ENCODE peak calls at places on chromosomes 5 and 9, in five cellular contexts. One of them, this sample, is unnamed.

GRCh38 chr5:167916706-167917105 is 374.7 kb upstream of the WWC1 start:
- DNase-seq in activated T-helper 9 cell treated with anti-CD3 and anti-CD28 coated beads, Interleukin-2, amount 50 U/mL, for 16 hours: no peak
- DNase-seq in stimulated activated CD8-positive, alpha-beta memory T cell treated with anti-CD3 and anti-CD28 coated beads, Interleukin-2, amount 100 ng/mL, for 48 hours: no peak
- DNase-seq in head of caudate nucleus: peak
- DNase-seq in body of pancreas: peak
- DNase-seq in this sample: no peak

GRCh38 chr9:98887918-98888510 is 55.7 kb upstream of the COL15A1 start:
- DNase-seq in activated T-helper 9 cell treated with anti-CD3 and anti-CD28 coated beads, Interleukin-2, amount 50 U/mL, for 16 hours: no peak
- DNase-seq in stimulated activated CD8-positive, alpha-beta memory T cell treated with anti-CD3 and anti-CD28 coated beads, Interleukin-2, amount 100 ng/mL, for 48 hours: no peak
- DNase-seq in head of caudate nucleus: no peak
- DNase-seq in body of pancreas: no peak
- DNase-seq in this sample: no peak

GRCh38 chr9:33686942-33687341 is 108.4 kb upstream of the PRSS3 start:
- DNase-seq in activated T-helper 9 cell treated with anti-CD3 and anti-CD28 coated beads, Interleukin-2, amount 50 U/mL, for 16 hours: no peak
- DNase-seq in stimulated activated CD8-positive, alpha-beta memory T cell treated with anti-CD3 and anti-CD28 coated beads, Interleukin-2, amount 100 ng/mL, for 48 hours: no peak
- DNase-seq in head of caudate nucleus: no peak
- DNase-seq in body of pancreas: no peak
- DNase-seq in this sample: no peak

GRCh38 chr5:35857606-35858205 is 1.0 kb downstream of the IL7R start:
- DNase-seq in activated T-helper 9 cell treated with anti-CD3 and anti-CD28 coated beads, Interleukin-2, amount 50 U/mL, for 16 hours: no peak
- DNase-seq in stimulated activated CD8-positive, alpha-beta memory T cell treated with anti-CD3 and anti-CD28 coated beads, Interleukin-2, amount 100 ng/mL, for 48 hours: no peak
- DNase-seq in head of caudate nucleus: no peak
- DNase-seq in body of pancreas: no peak
- DNase-seq in this sample: no peak

GRCh38 chr9:88523056-88523455 is 11.9 kb upstream of the NXNL2 start:
- DNase-seq in activated T-helper 9 cell treated with anti-CD3 and anti-CD28 coated beads, Interleukin-2, amount 50 U/mL, for 16 hours: no peak
- DNase-seq in stimulated activated CD8-positive, alpha-beta memory T cell treated with anti-CD3 and anti-CD28 coated beads, Interleukin-2, amount 100 ng/mL, for 48 hours: no peak
- DNase-seq in head of caudate nucleus: no peak
- DNase-seq in body of pancreas: no peak
- DNase-seq in this sample: no peak

GRCh38 chr9:111900081-111900805 is 3.6 kb downstream of the UGCG start:
- DNase-seq in activated T-helper 9 cell treated with anti-CD3 and anti-CD28 coated beads, Interleukin-2, amount 50 U/mL, for 16 hours: no peak
- DNase-seq in stimulated activated CD8-positive, alpha-beta memory T cell treated with anti-CD3 and anti-CD28 coated beads, Interleukin-2, amount 100 ng/mL, for 48 hours: no peak
- DNase-seq in head of caudate nucleus: no peak
- DNase-seq in body of pancreas: no peak
- DNase-seq in this sample: no peak

GRCh38 chr5:79578876-79579275 is 33.4 kb upstream of the TENT2 start:
- DNase-seq in activated T-helper 9 cell treated with anti-CD3 and anti-CD28 coated beads, Interleukin-2, amount 50 U/mL, for 16 hours: no peak
- DNase-seq in stimulated activated CD8-positive, alpha-beta memory T cell treated with anti-CD3 and anti-CD28 coated beads, Interleukin-2, amount 100 ng/mL, for 48 hours: no peak
- DNase-seq in head of caudate nucleus: no peak
- DNase-seq in body of pancreas: no peak
- DNase-seq in this sample: no peak

GRCh38 chr5:119943148-119943547 is 313.8 kb downstream of the FAM170A start:
- DNase-seq in activated T-helper 9 cell treated with anti-CD3 and anti-CD28 coated beads, Interleukin-2, amount 50 U/mL, for 16 hours: no peak
- DNase-seq in stimulated activated CD8-positive, alpha-beta memory T cell treated with anti-CD3 and anti-CD28 coated beads, Interleukin-2, amount 100 ng/mL, for 48 hours: no peak
- DNase-seq in head of caudate nucleus: no peak
- DNase-seq in body of pancreas: no peak
- DNase-seq in this sample: no peak

GRCh38 chr5:122156724-122157325 is 27.5 kb downstream of the ZNF474 start:
- DNase-seq in activated T-helper 9 cell treated with anti-CD3 and anti-CD28 coated beads, Interleukin-2, amount 50 U/mL, for 16 hours: no peak
- DNase-seq in stimulated activated CD8-positive, alpha-beta memory T cell treated with anti-CD3 and anti-CD28 coated beads, Interleukin-2, amount 100 ng/mL, for 48 hours: no peak
- DNase-seq in head of caudate nucleus: peak
- DNase-seq in body of pancreas: no peak
- DNase-seq in this sample: no peak

GRCh38 chr5:149271717-149272558 is at the start of gene AFAP1L1:
- DNase-seq in activated T-helper 9 cell treated with anti-CD3 and anti-CD28 coated beads, Interleukin-2, amount 50 U/mL, for 16 hours: no peak
- DNase-seq in stimulated activated CD8-positive, alpha-beta memory T cell treated with anti-CD3 and anti-CD28 coated beads, Interleukin-2, amount 100 ng/mL, for 48 hours: peak
- DNase-seq in head of caudate nucleus: peak
- DNase-seq in body of pancreas: peak
- DNase-seq in this sample: peak

GRCh38 chr5:173530547-173530946 is 85.9 kb downstream of the BOD1 start:
- DNase-seq in activated T-helper 9 cell treated with anti-CD3 and anti-CD28 coated beads, Interleukin-2, amount 50 U/mL, for 16 hours: no peak
- DNase-seq in stimulated activated CD8-positive, alpha-beta memory T cell treated with anti-CD3 and anti-CD28 coated beads, Interleukin-2, amount 100 ng/mL, for 48 hours: no peak
- DNase-seq in head of caudate nucleus: no peak
- DNase-seq in body of pancreas: no peak
- DNase-seq in this sample: no peak

GRCh38 chr9:131754846-131755245 is 15.0 kb upstream of the RAPGEF1 start:
- DNase-seq in activated T-helper 9 cell treated with anti-CD3 and anti-CD28 coated beads, Interleukin-2, amount 50 U/mL, for 16 hours: no peak
- DNase-seq in stimulated activated CD8-positive, alpha-beta memory T cell treated with anti-CD3 and anti-CD28 coated beads, Interleukin-2, amount 100 ng/mL, for 48 hours: no peak
- DNase-seq in head of caudate nucleus: no peak
- DNase-seq in body of pancreas: no peak
- DNase-seq in this sample: no peak

GRCh38 chr9:92295827-92296258 is 2.3 kb upstream of the IARS1 start:
- DNase-seq in activated T-helper 9 cell treated with anti-CD3 and anti-CD28 coated beads, Interleukin-2, amount 50 U/mL, for 16 hours: no peak
- DNase-seq in stimulated activated CD8-positive, alpha-beta memory T cell treated with anti-CD3 and anti-CD28 coated beads, Interleukin-2, amount 100 ng/mL, for 48 hours: no peak
- DNase-seq in head of caudate nucleus: no peak
- DNase-seq in body of pancreas: no peak
- DNase-seq in this sample: no peak

GRCh38 chr5:123505633-123506032 is 6.3 kb upstream of the CSNK1G3 start:
- DNase-seq in activated T-helper 9 cell treated with anti-CD3 and anti-CD28 coated beads, Interleukin-2, amount 50 U/mL, for 16 hours: no peak
- DNase-seq in stimulated activated CD8-positive, alpha-beta memory T cell treated with anti-CD3 and anti-CD28 coated beads, Interleukin-2, amount 100 ng/mL, for 48 hours: no peak
- DNase-seq in head of caudate nucleus: no peak
- DNase-seq in body of pancreas: peak
- DNase-seq in this sample: peak

GRCh38 chr9:84403288-84403687 is 62.7 kb upstream of the SLC28A3 start:
- DNase-seq in activated T-helper 9 cell treated with anti-CD3 and anti-CD28 coated beads, Interleukin-2, amount 50 U/mL, for 16 hours: no peak
- DNase-seq in stimulated activated CD8-positive, alpha-beta memory T cell treated with anti-CD3 and anti-CD28 coated beads, Interleukin-2, amount 100 ng/mL, for 48 hours: no peak
- DNase-seq in head of caudate nucleus: no peak
- DNase-seq in body of pancreas: no peak
- DNase-seq in this sample: no peak

GRCh38 chr5:163846512-163846911 is 341.1 kb downstream of the MAT2B start:
- DNase-seq in activated T-helper 9 cell treated with anti-CD3 and anti-CD28 coated beads, Interleukin-2, amount 50 U/mL, for 16 hours: no peak
- DNase-seq in stimulated activated CD8-positive, alpha-beta memory T cell treated with anti-CD3 and anti-CD28 coated beads, Interleukin-2, amount 100 ng/mL, for 48 hours: no peak
- DNase-seq in head of caudate nucleus: no peak
- DNase-seq in body of pancreas: no peak
- DNase-seq in this sample: no peak

GRCh38 chr9:112495614-112496013 is 9.0 kb downstream of the KIAA1958 start:
- DNase-seq in activated T-helper 9 cell treated with anti-CD3 and anti-CD28 coated beads, Interleukin-2, amount 50 U/mL, for 16 hours: no peak
- DNase-seq in stimulated activated CD8-positive, alpha-beta memory T cell treated with anti-CD3 and anti-CD28 coated beads, Interleukin-2, amount 100 ng/mL, for 48 hours: no peak
- DNase-seq in head of caudate nucleus: no peak
- DNase-seq in body of pancreas: no peak
- DNase-seq in this sample: no peak

GRCh38 chr5:80835128-80835527 is 125.0 kb upstream of the RASGRF2 start:
- DNase-seq in activated T-helper 9 cell treated with anti-CD3 and anti-CD28 coated beads, Interleukin-2, amount 50 U/mL, for 16 hours: no peak
- DNase-seq in stimulated activated CD8-positive, alpha-beta memory T cell treated with anti-CD3 and anti-CD28 coated beads, Interleukin-2, amount 100 ng/mL, for 48 hours: no peak
- DNase-seq in head of caudate nucleus: no peak
- DNase-seq in body of pancreas: no peak
- DNase-seq in this sample: no peak

GRCh38 chr9:105620996-105621395 is 41.3 kb upstream of the TAL2 start:
- DNase-seq in activated T-helper 9 cell treated with anti-CD3 and anti-CD28 coated beads, Interleukin-2, amount 50 U/mL, for 16 hours: no peak
- DNase-seq in stimulated activated CD8-positive, alpha-beta memory T cell treated with anti-CD3 and anti-CD28 coated beads, Interleukin-2, amount 100 ng/mL, for 48 hours: no peak
- DNase-seq in head of caudate nucleus: no peak
- DNase-seq in body of pancreas: no peak
- DNase-seq in this sample: no peak

GRCh38 chr9:115291841-115292240 is 173.9 kb upstream of the TNC start:
- DNase-seq in activated T-helper 9 cell treated with anti-CD3 and anti-CD28 coated beads, Interleukin-2, amount 50 U/mL, for 16 hours: no peak
- DNase-seq in stimulated activated CD8-positive, alpha-beta memory T cell treated with anti-CD3 and anti-CD28 coated beads, Interleukin-2, amount 100 ng/mL, for 48 hours: no peak
- DNase-seq in head of caudate nucleus: no peak
- DNase-seq in body of pancreas: no peak
- DNase-seq in this sample: peak

GRCh38 chr9:138050472-138051330 is 173.1 kb downstream of the CACNA1B start:
- DNase-seq in activated T-helper 9 cell treated with anti-CD3 and anti-CD28 coated beads, Interleukin-2, amount 50 U/mL, for 16 hours: no peak
- DNase-seq in stimulated activated CD8-positive, alpha-beta memory T cell treated with anti-CD3 and anti-CD28 coated beads, Interleukin-2, amount 100 ng/mL, for 48 hours: no peak
- DNase-seq in head of caudate nucleus: no peak
- DNase-seq in body of pancreas: peak
- DNase-seq in this sample: no peak

GRCh38 chr5:37272564-37272963 is 23.4 kb upstream of the CPLANE1 start:
- DNase-seq in activated T-helper 9 cell treated with anti-CD3 and anti-CD28 coated beads, Interleukin-2, amount 50 U/mL, for 16 hours: no peak
- DNase-seq in stimulated activated CD8-positive, alpha-beta memory T cell treated with anti-CD3 and anti-CD28 coated beads, Interleukin-2, amount 100 ng/mL, for 48 hours: no peak
- DNase-seq in head of caudate nucleus: no peak
- DNase-seq in body of pancreas: peak
- DNase-seq in this sample: no peak

GRCh38 chr5:170431571-170431970 is 42.4 kb upstream of the KCNMB1 start:
- DNase-seq in activated T-helper 9 cell treated with anti-CD3 and anti-CD28 coated beads, Interleukin-2, amount 50 U/mL, for 16 hours: no peak
- DNase-seq in stimulated activated CD8-positive, alpha-beta memory T cell treated with anti-CD3 and anti-CD28 coated beads, Interleukin-2, amount 100 ng/mL, for 48 hours: no peak
- DNase-seq in head of caudate nucleus: no peak
- DNase-seq in body of pancreas: no peak
- DNase-seq in this sample: no peak

GRCh38 chr9:123361731-123362560 is 5.9 kb downstream of the CRB2 start:
- DNase-seq in activated T-helper 9 cell treated with anti-CD3 and anti-CD28 coated beads, Interleukin-2, amount 50 U/mL, for 16 hours: no peak
- DNase-seq in stimulated activated CD8-positive, alpha-beta memory T cell treated with anti-CD3 and anti-CD28 coated beads, Interleukin-2, amount 100 ng/mL, for 48 hours: no peak
- DNase-seq in head of caudate nucleus: no peak
- DNase-seq in body of pancreas: no peak
- DNase-seq in this sample: no peak

GRCh38 chr5:124370601-124371000 is 375.8 kb downstream of the ZNF608 start:
- DNase-seq in activated T-helper 9 cell treated with anti-CD3 and anti-CD28 coated beads, Interleukin-2, amount 50 U/mL, for 16 hours: no peak
- DNase-seq in stimulated activated CD8-positive, alpha-beta memory T cell treated with anti-CD3 and anti-CD28 coated beads, Interleukin-2, amount 100 ng/mL, for 48 hours: no peak
- DNase-seq in head of caudate nucleus: no peak
- DNase-seq in body of pancreas: no peak
- DNase-seq in this sample: no peak

GRCh38 chr5:156456857-156457256 is 129.9 kb downstream of the SGCD start:
- DNase-seq in activated T-helper 9 cell treated with anti-CD3 and anti-CD28 coated beads, Interleukin-2, amount 50 U/mL, for 16 hours: no peak
- DNase-seq in stimulated activated CD8-positive, alpha-beta memory T cell treated with anti-CD3 and anti-CD28 coated beads, Interleukin-2, amount 100 ng/mL, for 48 hours: no peak
- DNase-seq in head of caudate nucleus: no peak
- DNase-seq in body of pancreas: no peak
- DNase-seq in this sample: no peak

GRCh38 chr9:80561526-80561925 is 989.8 kb downstream of the TLE4 start:
- DNase-seq in activated T-helper 9 cell treated with anti-CD3 and anti-CD28 coated beads, Interleukin-2, amount 50 U/mL, for 16 hours: no peak
- DNase-seq in stimulated activated CD8-positive, alpha-beta memory T cell treated with anti-CD3 and anti-CD28 coated beads, Interleukin-2, amount 100 ng/mL, for 48 hours: no peak
- DNase-seq in head of caudate nucleus: no peak
- DNase-seq in body of pancreas: no peak
- DNase-seq in this sample: no peak

GRCh38 chr5:171706736-171707440 is 78.7 kb upstream of the SMIM23 start:
- DNase-seq in activated T-helper 9 cell treated with anti-CD3 and anti-CD28 coated beads, Interleukin-2, amount 50 U/mL, for 16 hours: no peak
- DNase-seq in stimulated activated CD8-positive, alpha-beta memory T cell treated with anti-CD3 and anti-CD28 coated beads, Interleukin-2, amount 100 ng/mL, for 48 hours: no peak
- DNase-seq in head of caudate nucleus: no peak
- DNase-seq in body of pancreas: no peak
- DNase-seq in this sample: no peak

GRCh38 chr5:169273881-169274280 is 27.1 kb downstream of the SLIT3 start:
- DNase-seq in activated T-helper 9 cell treated with anti-CD3 and anti-CD28 coated beads, Interleukin-2, amount 50 U/mL, for 16 hours: no peak
- DNase-seq in stimulated activated CD8-positive, alpha-beta memory T cell treated with anti-CD3 and anti-CD28 coated beads, Interleukin-2, amount 100 ng/mL, for 48 hours: no peak
- DNase-seq in head of caudate nucleus: no peak
- DNase-seq in body of pancreas: no peak
- DNase-seq in this sample: no peak

GRCh38 chr5:5598547-5599113 is 176.2 kb downstream of the ICE1 start:
- DNase-seq in activated T-helper 9 cell treated with anti-CD3 and anti-CD28 coated beads, Interleukin-2, amount 50 U/mL, for 16 hours: no peak
- DNase-seq in stimulated activated CD8-positive, alpha-beta memory T cell treated with anti-CD3 and anti-CD28 coated beads, Interleukin-2, amount 100 ng/mL, for 48 hours: no peak
- DNase-seq in head of caudate nucleus: no peak
- DNase-seq in body of pancreas: no peak
- DNase-seq in this sample: no peak

GRCh38 chr5:83548556-83548955 is 77.0 kb downstream of the VCAN start:
- DNase-seq in activated T-helper 9 cell treated with anti-CD3 and anti-CD28 coated beads, Interleukin-2, amount 50 U/mL, for 16 hours: no peak
- DNase-seq in stimulated activated CD8-positive, alpha-beta memory T cell treated with anti-CD3 and anti-CD28 coated beads, Interleukin-2, amount 100 ng/mL, for 48 hours: no peak
- DNase-seq in head of caudate nucleus: no peak
- DNase-seq in body of pancreas: no peak
- DNase-seq in this sample: no peak

GRCh38 chr9:117400131-117400530 is 14.7 kb downstream of the ASTN2 start:
- DNase-seq in activated T-helper 9 cell treated with anti-CD3 and anti-CD28 coated beads, Interleukin-2, amount 50 U/mL, for 16 hours: no peak
- DNase-seq in stimulated activated CD8-positive, alpha-beta memory T cell treated with anti-CD3 and anti-CD28 coated beads, Interleukin-2, amount 100 ng/mL, for 48 hours: no peak
- DNase-seq in head of caudate nucleus: no peak
- DNase-seq in body of pancreas: peak
- DNase-seq in this sample: no peak

GRCh38 chr9:77305622-77306365 is 128.5 kb downstream of the VPS13A start:
- DNase-seq in activated T-helper 9 cell treated with anti-CD3 and anti-CD28 coated beads, Interleukin-2, amount 50 U/mL, for 16 hours: no peak
- DNase-seq in stimulated activated CD8-positive, alpha-beta memory T cell treated with anti-CD3 and anti-CD28 coated beads, Interleukin-2, amount 100 ng/mL, for 48 hours: no peak
- DNase-seq in head of caudate nucleus: no peak
- DNase-seq in body of pancreas: no peak
- DNase-seq in this sample: no peak

GRCh38 chr9:120715331-120715924 is 1.2 kb upstream of the MEGF9 start:
- DNase-seq in activated T-helper 9 cell treated with anti-CD3 and anti-CD28 coated beads, Interleukin-2, amount 50 U/mL, for 16 hours: no peak
- DNase-seq in stimulated activated CD8-positive, alpha-beta memory T cell treated with anti-CD3 and anti-CD28 coated beads, Interleukin-2, amount 100 ng/mL, for 48 hours: no peak
- DNase-seq in head of caudate nucleus: peak
- DNase-seq in body of pancreas: no peak
- DNase-seq in this sample: peak

GRCh38 chr5:89343666-89344065 is 460.7 kb upstream of the MEF2C start:
- DNase-seq in activated T-helper 9 cell treated with anti-CD3 and anti-CD28 coated beads, Interleukin-2, amount 50 U/mL, for 16 hours: no peak
- DNase-seq in stimulated activated CD8-positive, alpha-beta memory T cell treated with anti-CD3 and anti-CD28 coated beads, Interleukin-2, amount 100 ng/mL, for 48 hours: no peak
- DNase-seq in head of caudate nucleus: no peak
- DNase-seq in body of pancreas: no peak
- DNase-seq in this sample: peak

GRCh38 chr9:136349546-136349945 is 14.0 kb downstream of the DNLZ start:
- DNase-seq in activated T-helper 9 cell treated with anti-CD3 and anti-CD28 coated beads, Interleukin-2, amount 50 U/mL, for 16 hours: no peak
- DNase-seq in stimulated activated CD8-positive, alpha-beta memory T cell treated with anti-CD3 and anti-CD28 coated beads, Interleukin-2, amount 100 ng/mL, for 48 hours: no peak
- DNase-seq in head of caudate nucleus: no peak
- DNase-seq in body of pancreas: no peak
- DNase-seq in this sample: no peak

This sample was measured in colonic mucosa.